ENCODE peak calls at places on chromosomes 5 and 9, in eight cellular contexts. M is MM.1S, J is fibroblast of the aortic adventitia, X is foreskin fibroblast, N is omental fat pad, B is RWPE1, Q is endothelial cell, R is IMR-90. O is an unnamed sample.

GRCh38 chr9:113911850-113912249 is 35.7 kb downstream of the ZNF618 start:
- DNase-seq in M (no peak), R (no peak), J (no peak), B (no peak), X (no peak), Q (no peak), N (no peak), O (no peak)

GRCh38 chr5:9090381-9091026 is 455.4 kb downstream of the SEMA5A start:
- DNase-seq in N (no peak), B (no peak), X (no peak), R (no peak), M (no peak), J (no peak), Q (no peak), O (no peak)

GRCh38 chr9:112028242-112029221 is 131.9 kb downstream of the UGCG start:
- DNase-seq in M (no peak), N (no peak), Q (no peak), X (no peak), B (no peak), J (no peak), R (no peak), O (no peak)

GRCh38 chr5:13215370-13215769 is 729.1 kb downstream of the DNAH5 start:
- DNase-seq in X (no peak), J (no peak), B (no peak), Q (no peak), N (no peak), M (no peak), R (no peak), O (no peak)

GRCh38 chr5:76801159-76801802 is 17.5 kb upstream of the F2RL1 start:
- DNase-seq in X (peak; percentile 59), J (peak; percentile 98), N (no peak), Q (no peak), B (peak; percentile 57), R (peak; percentile 89), M (no peak), O (peak; percentile 73)

GRCh38 chr5:95486185-95486584 is 68.6 kb downstream of the SKIC3 start:
- DNase-seq in N (no peak), Q (no peak), M (no peak), R (no peak), B (no peak), J (no peak), X (no peak), O (no peak)

GRCh38 chr9:136628287-136628686 is 34.4 kb upstream of the EGFL7 start:
- DNase-seq in Q (peak; percentile 5), J (no peak), R (no peak), N (no peak), B (no peak), X (no peak), M (no peak), O (no peak)

GRCh38 chr9:12426198-12426864 is 266.9 kb upstream of the TYRP1 start:
- DNase-seq in Q (no peak), N (no peak), M (no peak), X (no peak), R (no peak), J (peak; percentile 22), B (peak; percentile 13), O (no peak)

GRCh38 chr9:35728041-35728971 is 3.7 kb downstream of the TLN1 start:
- DNase-seq in B (peak; percentile 68), R (peak; percentile 90), J (peak; percentile 94), X (peak; percentile 90), Q (peak; percentile 68), N (no peak), M (peak; percentile 29), O (peak; percentile 90)

GRCh38 chr9:98280162-98280561 is 24.7 kb upstream of the TBC1D2 start:
- DNase-seq in N (no peak), R (no peak), J (no peak), M (no peak), B (no peak), Q (no peak), X (no peak), O (no peak)

GRCh38 chr9:27717991-27718390 is 144.7 kb upstream of the C9orf72 start:
- DNase-seq in X (no peak), B (no peak), N (no peak), Q (no peak), J (no peak), R (no peak), M (no peak), O (no peak)

GRCh38 chr9:117860849-117861248 is 156.6 kb downstream of the TLR4 start:
- DNase-seq in B (no peak), J (no peak), M (no peak), N (no peak), X (no peak), Q (no peak), R (no peak), O (no peak)

GRCh38 chr9:136012651-136013050 is 51.5 kb upstream of the UBAC1 start:
- DNase-seq in B (no peak), X (no peak), M (no peak), Q (no peak), J (no peak), R (peak; percentile 15), N (no peak), O (no peak)

GRCh38 chr9:20538092-20538491 is 84.2 kb downstream of the MLLT3 start:
- DNase-seq in X (no peak), R (no peak), J (no peak), N (no peak), M (no peak), B (no peak), Q (no peak), O (no peak)

GRCh38 chr5:14983666-14984441 is 112.3 kb upstream of the ANKH start:
- DNase-seq in Q (no peak), J (no peak), N (no peak), M (peak; percentile 62), B (no peak), R (no peak), X (no peak), O (no peak)

GRCh38 chr9:137021979-137022619 is 5.9 kb downstream of the ABCA2 start:
- DNase-seq in M (peak; percentile 70), Q (no peak), R (peak; percentile 68), N (no peak), X (peak; percentile 68), B (peak; percentile 95), J (peak; percentile 34), O (peak; percentile 55)

GRCh38 chr9:136740971-136741884 is 1.5 kb downstream of the LCN10 start:
- DNase-seq in B (no peak), J (peak; percentile 28), R (peak; percentile 34), N (no peak), Q (no peak), M (no peak), X (no peak), O (no peak)

GRCh38 chr9:127629468-127630081 is 17.5 kb downstream of the STXBP1 start:
- DNase-seq in B (no peak), X (no peak), Q (no peak), R (peak; percentile 35), N (no peak), M (no peak), J (no peak), O (no peak)
- TF ChIP-seq CTCF in B (no peak), X (no peak), Q (no peak), R (peak; percentile 15), N (no peak), M (no peak), J (peak; percentile 11), O (peak; percentile 14)

GRCh38 chr9:130167927-130168326 is 4.3 kb upstream of the NCS1 start:
- DNase-seq in N (no peak), M (no peak), R (no peak), X (no peak), B (no peak), Q (no peak), J (no peak), O (no peak)
- TF ChIP-seq CTCF in N (no peak), M (no peak), R (no peak), X (peak; percentile 2), B (no peak), Q (no peak), J (no peak), O (peak; percentile 41)

GRCh38 chr9:88691096-88691495 is 156.1 kb downstream of the NXNL2 start:
- DNase-seq in Q (no peak), M (no peak), J (no peak), X (no peak), R (no peak), B (no peak), N (no peak), O (no peak)
- TF ChIP-seq CTCF in Q (no peak), M (no peak), J (no peak), X (no peak), R (no peak), B (no peak), N (no peak), O (no peak)

GRCh38 chr5:153972240-153972639 is 66.5 kb downstream of the FAM114A2 start:
- DNase-seq in N (no peak), Q (no peak), R (no peak), M (no peak), X (no peak), J (no peak), B (no peak), O (no peak)

GRCh38 chr5:153969563-153969895 is 69.2 kb downstream of the FAM114A2 start:
- DNase-seq in J (no peak), R (no peak), Q (no peak), B (no peak), M (no peak), N (no peak), X (no peak), O (no peak)

GRCh38 chr5:153974813-153975163 is 63.9 kb downstream of the FAM114A2 start:
- DNase-seq in B (no peak), R (no peak), J (no peak), Q (no peak), X (no peak), M (no peak), N (no peak), O (no peak)

GRCh38 chr5:153970496-153970895 is 68.2 kb downstream of the FAM114A2 start:
- DNase-seq in B (no peak), M (no peak), J (no peak), X (no peak), R (no peak), N (no peak), Q (no peak), O (no peak)

DNA sequence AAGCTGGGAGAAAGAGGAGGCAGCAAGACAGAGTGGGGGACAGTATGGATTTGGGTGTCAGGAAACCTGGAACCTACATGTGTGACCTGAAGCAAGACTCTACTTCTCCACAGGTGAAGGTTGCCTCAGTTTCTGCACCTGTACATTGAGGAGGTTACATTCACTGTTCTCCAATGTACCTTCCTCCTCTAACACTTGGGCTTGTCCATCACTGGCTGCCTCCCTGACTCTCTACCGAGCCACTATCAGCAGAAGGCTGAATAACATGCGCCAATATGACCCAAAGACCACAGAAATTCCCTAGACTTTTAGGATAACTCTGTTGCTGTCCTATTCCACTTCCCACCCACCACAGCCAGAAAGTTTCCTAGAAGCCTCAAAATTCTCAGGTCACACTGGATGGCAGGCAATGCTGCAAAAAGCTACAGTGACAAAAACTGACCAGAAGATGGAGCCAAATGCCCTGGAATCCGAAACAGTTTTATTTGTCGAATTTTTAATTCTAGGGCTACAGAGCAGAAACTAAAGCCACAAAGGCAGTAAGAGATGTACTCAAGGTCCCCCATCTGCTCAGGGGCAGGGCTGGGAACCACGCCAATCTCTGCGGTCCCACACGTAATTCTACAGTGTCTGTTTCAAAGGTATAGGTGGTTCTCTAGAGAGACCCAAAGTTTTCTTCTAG is 64.4 kb downstream of the FAM114A2 start:
- DNase-seq in J (peak; percentile 69), R (peak; percentile 40), X (no peak), N (no peak), Q (peak; percentile 60), B (peak; percentile 77), M (peak; percentile 64), O (peak; percentile 47)
- TF ChIP-seq CTCF in J (peak; percentile 77), R (peak; percentile 86), X (peak; percentile 73), N (no peak), Q (peak; percentile 82), B (peak; percentile 87), M (peak; percentile 79), O (peak; percentile 86)

O was measured in HFFc6.